ENCODE peak calls at places on chromosomes 1 and 21, in seven cellular contexts. One of them, this sample, is unnamed.

GRCh38 chr1:91889717-91890459 is 3.9 kb upstream of the TGFBR3 start:
- DNase-seq in brain microvascular endothelial cell: no peak
- DNase-seq in neuronal stem cell: no peak
- DNase-seq in prostate gland: peak
- DNase-seq in upper lobe of left lung: no peak
- DNase-seq in fibroblast of pulmonary artery: peak
- DNase-seq in AG10803: peak
- DNase-seq in this sample: no peak

GRCh38 chr1:90386899-90387334 is 330.2 kb downstream of the BARHL2 start:
- DNase-seq in brain microvascular endothelial cell: no peak
- DNase-seq in neuronal stem cell: no peak
- DNase-seq in prostate gland: no peak
- DNase-seq in upper lobe of left lung: no peak
- DNase-seq in fibroblast of pulmonary artery: peak
- DNase-seq in AG10803: no peak
- DNase-seq in this sample: no peak

GRCh38 chr1:941588-942383 is 17.3 kb downstream of the NOC2L start:
- DNase-seq in brain microvascular endothelial cell: peak
- DNase-seq in neuronal stem cell: peak
- DNase-seq in prostate gland: no peak
- DNase-seq in upper lobe of left lung: no peak
- DNase-seq in fibroblast of pulmonary artery: peak
- DNase-seq in AG10803: peak
- DNase-seq in this sample: no peak

GRCh38 chr1:65170511-65171142 is 22.6 kb downstream of the AK4 start:
- DNase-seq in brain microvascular endothelial cell: no peak
- DNase-seq in neuronal stem cell: no peak
- DNase-seq in prostate gland: peak
- DNase-seq in upper lobe of left lung: peak
- DNase-seq in fibroblast of pulmonary artery: peak
- DNase-seq in AG10803: peak
- DNase-seq in this sample: peak

GRCh38 chr1:21149430-21149861 is 27.3 kb downstream of the EIF4G3 start:
- DNase-seq in brain microvascular endothelial cell: peak
- DNase-seq in neuronal stem cell: no peak
- DNase-seq in prostate gland: peak
- DNase-seq in upper lobe of left lung: peak
- DNase-seq in fibroblast of pulmonary artery: peak
- DNase-seq in AG10803: peak
- DNase-seq in this sample: no peak

GRCh38 chr1:12616709-12617373 is 1.2 kb downstream of the DHRS3 start:
- DNase-seq in brain microvascular endothelial cell: no peak
- DNase-seq in neuronal stem cell: no peak
- DNase-seq in prostate gland: no peak
- DNase-seq in upper lobe of left lung: peak
- DNase-seq in fibroblast of pulmonary artery: no peak
- DNase-seq in AG10803: no peak
- DNase-seq in this sample: no peak

GRCh38 chr1:222165625-222166024 is 382.3 kb downstream of the HHIPL2 start:
- DNase-seq in brain microvascular endothelial cell: no peak
- DNase-seq in neuronal stem cell: no peak
- DNase-seq in prostate gland: no peak
- DNase-seq in upper lobe of left lung: no peak
- DNase-seq in fibroblast of pulmonary artery: no peak
- DNase-seq in AG10803: no peak
- DNase-seq in this sample: no peak

GRCh38 chr21:42424848-42425602 is 21.3 kb downstream of the UBASH3A start:
- DNase-seq in brain microvascular endothelial cell: no peak
- DNase-seq in neuronal stem cell: no peak
- DNase-seq in prostate gland: no peak
- DNase-seq in upper lobe of left lung: peak
- DNase-seq in fibroblast of pulmonary artery: no peak
- DNase-seq in AG10803: no peak
- DNase-seq in this sample: no peak

GRCh38 chr1:39896909-39897685 is 4.6 kb downstream of the MYCL start:
- DNase-seq in brain microvascular endothelial cell: peak
- DNase-seq in neuronal stem cell: no peak
- DNase-seq in prostate gland: no peak
- DNase-seq in upper lobe of left lung: no peak
- DNase-seq in fibroblast of pulmonary artery: peak
- DNase-seq in AG10803: peak
- DNase-seq in this sample: no peak

GRCh38 chr1:15975358-15975804 is 520 bp downstream of the ZBTB17 start:
- DNase-seq in brain microvascular endothelial cell: peak
- DNase-seq in neuronal stem cell: no peak
- DNase-seq in prostate gland: no peak
- DNase-seq in upper lobe of left lung: peak
- DNase-seq in fibroblast of pulmonary artery: peak
- DNase-seq in AG10803: peak
- DNase-seq in this sample: no peak

GRCh38 chr1:116477428-116477827 is 93.4 kb downstream of the CD58 start:
- DNase-seq in brain microvascular endothelial cell: no peak
- DNase-seq in neuronal stem cell: no peak
- DNase-seq in prostate gland: no peak
- DNase-seq in upper lobe of left lung: no peak
- DNase-seq in fibroblast of pulmonary artery: no peak
- DNase-seq in AG10803: no peak
- DNase-seq in this sample: no peak

GRCh38 chr1:87330201-87330953 is 1.7 kb downstream of the LMO4 start:
- DNase-seq in brain microvascular endothelial cell: no peak
- DNase-seq in neuronal stem cell: no peak
- DNase-seq in prostate gland: no peak
- DNase-seq in upper lobe of left lung: peak
- DNase-seq in fibroblast of pulmonary artery: no peak
- DNase-seq in AG10803: peak
- DNase-seq in this sample: no peak

GRCh38 chr1:67759692-67760029 is 73.6 kb downstream of the GNG12 start:
- DNase-seq in brain microvascular endothelial cell: no peak
- DNase-seq in neuronal stem cell: no peak
- DNase-seq in prostate gland: no peak
- DNase-seq in upper lobe of left lung: no peak
- DNase-seq in fibroblast of pulmonary artery: no peak
- DNase-seq in AG10803: peak
- DNase-seq in this sample: no peak

GRCh38 chr1:156670359-156670758 is 6.8 kb downstream of the NES start:
- DNase-seq in brain microvascular endothelial cell: no peak
- DNase-seq in neuronal stem cell: no peak
- DNase-seq in prostate gland: no peak
- DNase-seq in upper lobe of left lung: no peak
- DNase-seq in fibroblast of pulmonary artery: no peak
- DNase-seq in AG10803: no peak
- DNase-seq in this sample: no peak

GRCh38 chr21:37266515-37267221 is 466 bp downstream of the VPS26C start:
- DNase-seq in brain microvascular endothelial cell: peak
- DNase-seq in neuronal stem cell: peak
- DNase-seq in prostate gland: no peak
- DNase-seq in upper lobe of left lung: peak
- DNase-seq in fibroblast of pulmonary artery: peak
- DNase-seq in AG10803: peak
- DNase-seq in this sample: no peak

GRCh38 chr1:190001187-190001586 is 476.5 kb downstream of the BRINP3 start:
- DNase-seq in brain microvascular endothelial cell: no peak
- DNase-seq in neuronal stem cell: no peak
- DNase-seq in prostate gland: no peak
- DNase-seq in upper lobe of left lung: no peak
- DNase-seq in fibroblast of pulmonary artery: peak
- DNase-seq in AG10803: no peak
- DNase-seq in this sample: no peak

GRCh38 chr1:29621826-29622435 is 385.6 kb downstream of the PTPRU start:
- DNase-seq in brain microvascular endothelial cell: no peak
- DNase-seq in neuronal stem cell: no peak
- DNase-seq in prostate gland: no peak
- DNase-seq in upper lobe of left lung: no peak
- DNase-seq in fibroblast of pulmonary artery: no peak
- DNase-seq in AG10803: peak
- DNase-seq in this sample: no peak

GRCh38 chr1:19720973-19721372 is 56.3 kb downstream of the HTR6 start:
- DNase-seq in brain microvascular endothelial cell: no peak
- DNase-seq in neuronal stem cell: no peak
- DNase-seq in prostate gland: no peak
- DNase-seq in upper lobe of left lung: no peak
- DNase-seq in fibroblast of pulmonary artery: no peak
- DNase-seq in AG10803: no peak
- DNase-seq in this sample: no peak

GRCh38 chr1:11383553-11384169 is 95.3 kb upstream of the DISP3 start:
- DNase-seq in brain microvascular endothelial cell: no peak
- DNase-seq in neuronal stem cell: no peak
- DNase-seq in prostate gland: no peak
- DNase-seq in upper lobe of left lung: no peak
- DNase-seq in fibroblast of pulmonary artery: no peak
- DNase-seq in AG10803: no peak
- DNase-seq in this sample: no peak

GRCh38 chr1:158126425-158126824 is 54.3 kb upstream of the CD1D start:
- DNase-seq in brain microvascular endothelial cell: no peak
- DNase-seq in neuronal stem cell: no peak
- DNase-seq in prostate gland: no peak
- DNase-seq in upper lobe of left lung: no peak
- DNase-seq in fibroblast of pulmonary artery: no peak
- DNase-seq in AG10803: no peak
- DNase-seq in this sample: no peak

GRCh38 chr1:176545034-176545639 is 82.2 kb downstream of the PAPPA2 start:
- DNase-seq in brain microvascular endothelial cell: no peak
- DNase-seq in neuronal stem cell: no peak
- DNase-seq in prostate gland: no peak
- DNase-seq in upper lobe of left lung: no peak
- DNase-seq in fibroblast of pulmonary artery: no peak
- DNase-seq in AG10803: no peak
- DNase-seq in this sample: no peak

GRCh38 chr1:47534040-47534328 is 96.1 kb downstream of the FOXD2 start:
- DNase-seq in brain microvascular endothelial cell: no peak
- DNase-seq in neuronal stem cell: no peak
- DNase-seq in prostate gland: no peak
- DNase-seq in upper lobe of left lung: no peak
- DNase-seq in fibroblast of pulmonary artery: no peak
- DNase-seq in AG10803: no peak
- DNase-seq in this sample: no peak
- H3K4me3 ChIP-seq in brain microvascular endothelial cell: no peak
- H3K4me3 ChIP-seq in neuronal stem cell: peak
- H3K4me3 ChIP-seq in prostate gland: no peak
- H3K4me3 ChIP-seq in upper lobe of left lung: no peak
- H3K4me3 ChIP-seq in fibroblast of pulmonary artery: no peak
- H3K4me3 ChIP-seq in AG10803: no peak
- H3K4me3 ChIP-seq in this sample: no peak

DNA sequence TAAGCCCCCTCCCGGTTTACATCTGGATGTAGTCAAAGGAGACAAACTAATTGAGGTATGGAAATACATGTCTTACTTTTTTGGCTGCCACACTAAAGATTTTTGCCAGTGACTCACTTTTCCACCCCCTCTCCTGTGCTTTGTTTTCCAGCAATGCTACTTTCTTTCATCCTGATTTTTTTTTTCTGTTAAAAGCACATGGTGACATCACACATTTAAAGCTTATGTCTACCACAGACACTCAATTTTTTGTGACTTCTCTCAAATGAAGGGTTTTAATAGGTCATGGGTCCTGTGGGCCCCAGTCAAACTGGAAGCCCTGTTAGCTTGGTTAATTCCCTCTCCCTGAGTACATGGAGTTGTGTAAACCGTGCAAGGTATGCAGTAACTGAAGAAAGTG is 2.2 kb downstream of the PPP1R8 start:
- DNase-seq in brain microvascular endothelial cell: peak
- DNase-seq in neuronal stem cell: no peak
- DNase-seq in prostate gland: no peak
- DNase-seq in upper lobe of left lung: no peak
- DNase-seq in fibroblast of pulmonary artery: peak
- DNase-seq in AG10803: peak
- DNase-seq in this sample: no peak
- H3K4me3 ChIP-seq in brain microvascular endothelial cell: no peak
- H3K4me3 ChIP-seq in neuronal stem cell: no peak
- H3K4me3 ChIP-seq in prostate gland: no peak
- H3K4me3 ChIP-seq in upper lobe of left lung: no peak
- H3K4me3 ChIP-seq in fibroblast of pulmonary artery: peak
- H3K4me3 ChIP-seq in AG10803: no peak
- H3K4me3 ChIP-seq in this sample: no peak

DNA sequence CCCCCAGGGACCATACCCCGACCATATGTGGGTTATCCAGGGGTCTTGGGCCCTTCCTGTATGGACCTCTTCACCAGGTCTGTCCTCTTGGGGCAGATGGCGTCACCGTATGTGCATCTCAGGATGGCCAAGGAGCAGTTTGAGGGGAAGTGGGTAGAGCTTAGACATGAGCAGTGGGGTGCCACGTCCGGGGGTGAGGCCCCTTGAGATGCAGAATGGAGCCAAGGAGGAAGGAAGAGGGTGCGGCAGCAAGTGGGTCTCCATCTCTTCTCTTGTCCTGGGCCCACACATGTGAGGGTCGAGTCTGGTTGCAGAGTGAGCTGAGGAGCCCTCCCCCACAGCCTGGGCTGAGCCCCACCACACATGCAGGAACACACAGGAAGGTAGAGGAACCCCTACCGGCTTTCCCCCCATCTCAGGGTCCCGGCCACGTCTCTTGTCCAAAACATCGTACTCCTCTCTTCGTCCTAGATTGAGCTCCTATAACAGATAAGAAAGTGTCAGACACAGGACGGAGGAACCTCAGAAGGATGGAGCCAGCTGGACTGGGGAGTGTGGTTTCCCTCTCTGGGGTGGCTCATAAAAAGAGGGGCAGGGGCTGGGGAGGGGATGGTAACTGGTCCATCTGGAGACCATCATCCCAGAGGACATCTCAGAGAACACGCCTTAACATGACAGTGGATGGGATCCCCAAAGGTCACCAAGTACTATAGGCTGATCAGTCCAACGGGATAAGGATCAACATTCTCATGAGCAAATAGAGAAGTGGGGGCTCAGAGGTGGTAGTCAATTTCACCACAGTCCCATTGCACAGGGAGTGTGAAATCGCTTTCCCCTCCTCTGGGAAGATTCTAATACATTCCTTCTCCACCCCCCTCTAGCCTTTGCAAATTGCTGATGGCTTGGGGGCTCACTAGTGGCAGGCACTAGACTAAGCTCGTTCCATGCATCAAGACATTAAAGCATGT is 79.9 kb downstream of the CD247 start:
- DNase-seq in brain microvascular endothelial cell: no peak
- DNase-seq in neuronal stem cell: no peak
- DNase-seq in prostate gland: no peak
- DNase-seq in upper lobe of left lung: no peak
- DNase-seq in fibroblast of pulmonary artery: no peak
- DNase-seq in AG10803: no peak
- DNase-seq in this sample: no peak
- H3K4me3 ChIP-seq in brain microvascular endothelial cell: no peak
- H3K4me3 ChIP-seq in neuronal stem cell: no peak
- H3K4me3 ChIP-seq in prostate gland: no peak
- H3K4me3 ChIP-seq in upper lobe of left lung: no peak
- H3K4me3 ChIP-seq in fibroblast of pulmonary artery: no peak
- H3K4me3 ChIP-seq in AG10803: no peak
- H3K4me3 ChIP-seq in this sample: no peak

DNA sequence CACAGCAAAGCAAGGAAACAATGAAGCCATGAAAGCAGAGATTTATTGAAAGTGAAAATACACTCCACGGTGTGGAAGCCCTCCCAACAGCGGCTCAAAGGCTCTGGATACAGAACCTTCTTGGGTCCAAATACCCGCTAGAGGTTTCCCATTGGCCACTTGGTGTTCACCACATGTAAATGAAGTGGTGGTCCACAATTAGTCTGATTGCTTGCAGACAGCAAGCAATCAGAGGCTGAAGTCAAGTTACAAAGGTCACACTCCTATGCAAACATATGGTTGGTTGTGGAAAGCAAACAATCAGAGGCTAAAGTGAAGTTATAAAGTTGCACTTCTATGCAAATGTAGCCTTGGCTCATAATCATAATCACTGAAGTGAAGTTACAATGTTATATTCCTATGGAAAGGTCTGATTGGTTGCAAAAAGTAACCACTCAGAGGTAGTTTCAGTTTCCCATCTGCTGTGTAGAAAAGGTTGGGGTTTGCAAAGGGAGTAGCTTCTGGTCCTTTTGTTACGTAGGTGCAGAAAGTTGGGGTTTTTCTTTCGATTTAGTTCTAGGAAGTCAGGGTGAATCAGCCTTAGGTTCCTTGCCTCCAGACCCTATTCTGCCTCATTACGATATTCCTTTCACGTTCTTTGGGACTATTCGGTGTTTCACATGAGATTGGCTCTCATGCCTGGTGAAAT is 36.8 kb upstream of the MTF2 start:
- DNase-seq in brain microvascular endothelial cell: no peak
- DNase-seq in neuronal stem cell: no peak
- DNase-seq in prostate gland: no peak
- DNase-seq in upper lobe of left lung: no peak
- DNase-seq in fibroblast of pulmonary artery: no peak
- DNase-seq in AG10803: no peak
- DNase-seq in this sample: no peak
- H3K4me3 ChIP-seq in brain microvascular endothelial cell: no peak
- H3K4me3 ChIP-seq in neuronal stem cell: no peak
- H3K4me3 ChIP-seq in prostate gland: no peak
- H3K4me3 ChIP-seq in upper lobe of left lung: no peak
- H3K4me3 ChIP-seq in fibroblast of pulmonary artery: no peak
- H3K4me3 ChIP-seq in AG10803: no peak
- H3K4me3 ChIP-seq in this sample: no peak